ENCODE peak calls at places on chromosome 6, in four cellular contexts. A, O, S and R are unnamed samples.

GRCh38 chr6:45746046-45746445 is 269.6 kb downstream of the CLIC5 start:
- DNase-seq in A (no peak), O (no peak), S (no peak), R (no peak)

GRCh38 chr6:40620546-40620945 is 33.4 kb upstream of the LRFN2 start:
- DNase-seq in A (no peak), O (no peak), S (no peak), R (no peak)

GRCh38 chr6:112286010-112286409 is 31.6 kb upstream of the LAMA4 start:
- DNase-seq in A (no peak), O (no peak), S (no peak), R (no peak)

GRCh38 chr6:114096553-114097172 is 125.7 kb upstream of the HDAC2 start:
- DNase-seq in A (no peak), O (no peak), S (no peak), R (no peak)

GRCh38 chr6:5517781-5518180 is 256.5 kb downstream of the FARS2 start:
- DNase-seq in A (no peak), O (no peak), S (no peak), R (no peak)

GRCh38 chr6:80622641-80623040 is 516.2 kb downstream of the BCKDHB start:
- DNase-seq in A (no peak), O (no peak), S (no peak), R (no peak)

GRCh38 chr6:162056745-162057144 is 670.8 kb downstream of the PRKN start:
- DNase-seq in A (no peak), O (no peak), S (peak; percentile 19), R (no peak)

GRCh38 chr6:45054610-45055009 is 273.5 kb upstream of the RUNX2 start:
- DNase-seq in A (no peak), O (no peak), S (no peak), R (no peak)

GRCh38 chr6:41201784-41202181 is 834 bp upstream of the TREML2 start:
- DNase-seq in A (no peak), O (no peak), S (no peak), R (no peak)

GRCh38 chr6:34129753-34130152 is 16.1 kb downstream of the GRM4 start:
- DNase-seq in A (no peak), O (no peak), S (no peak), R (no peak)

GRCh38 chr6:108766886-108767285 is 81.3 kb upstream of the ARMC2 start:
- DNase-seq in A (no peak), O (no peak), S (no peak), R (no peak)

GRCh38 chr6:108002365-108003221 is 44.6 kb upstream of the SEC63 start:
- DNase-seq in A (no peak), O (peak; percentile 50), S (no peak), R (peak; percentile 79)

GRCh38 chr6:169536446-169537170 is 165.2 kb downstream of the WDR27 start:
- DNase-seq in A (no peak), O (no peak), S (no peak), R (no peak)

GRCh38 chr6:37155394-37156312 is 14.3 kb upstream of the PIM1 start:
- DNase-seq in A (no peak), O (no peak), S (no peak), R (no peak)

GRCh38 chr6:10112871-10113584 is 301.8 kb downstream of the TFAP2A start:
- DNase-seq in A (no peak), O (no peak), S (no peak), R (no peak)

GRCh38 chr6:87340230-87340629 is 4.4 kb upstream of the C6orf163 start:
- DNase-seq in A (no peak), O (no peak), S (no peak), R (no peak)